ENCODE peak calls at places on chromosomes 13 and 19, in five cellular contexts. P is caudate nucleus, N is H54, A is AG08395, M is astrocyte of the spinal cord. D is an unnamed sample.

GRCh38 chr13:46516624-46517318 is 36.2 kb upstream of the LRCH1 start:
- DNase-seq in P (no peak), N (no peak), A (no peak), M (peak), D (no peak)

GRCh38 chr19:806815-807421 is 9.7 kb downstream of the PTBP1 start:
- DNase-seq in P (no peak), N (no peak), A (no peak), M (no peak), D (no peak)

GRCh38 chr13:27353166-27353583 is 71.2 kb upstream of the GTF3A start:
- DNase-seq in P (no peak), N (peak), A (peak), M (peak), D (no peak)

GRCh38 chr19:42683917-42684513 is 56.3 kb downstream of the PSG3 start:
- DNase-seq in P (no peak), N (no peak), A (peak), M (peak), D (no peak)

GRCh38 chr19:35041548-35042055 is at the start of gene HPN:
- DNase-seq in P (no peak), N (no peak), A (no peak), M (no peak), D (no peak)

GRCh38 chr19:49907745-49908446 is 11.2 kb upstream of the IL4I1 start:
- DNase-seq in P (no peak), N (no peak), A (no peak), M (no peak), D (no peak)

GRCh38 chr19:14542721-14543328 is 13.4 kb downstream of the TECR start:
- DNase-seq in P (no peak), N (no peak), A (peak), M (no peak), D (no peak)

GRCh38 chr19:406999-407491 is 1.9 kb downstream of the C2CD4C start:
- DNase-seq in P (no peak), N (no peak), A (no peak), M (no peak), D (no peak)

GRCh38 chr19:4829001-4829712 is 2.4 kb downstream of the TICAM1 start:
- DNase-seq in P (no peak), N (no peak), A (no peak), M (no peak), D (no peak)

GRCh38 chr19:49431330-49431749 is 6.2 kb downstream of the GFY start:
- DNase-seq in P (no peak), N (no peak), A (no peak), M (no peak), D (no peak)

D was measured in substantia nigra.